ENCODE peak calls at places on chromosomes 6 and 20, in ten cellular contexts. One of them, this sample, is unnamed.

GRCh38 chr20:25676164-25676809 is 20.4 kb downstream of the ZNF337 start:
- DNase-seq in dorsolateral prefrontal cortex: no peak
- DNase-seq in tibial artery: no peak
- DNase-seq in psoas muscle: no peak
- DNase-seq in cardiac muscle cell: peak
- DNase-seq in brain microvascular endothelial cell: peak
- DNase-seq in HCT116: no peak
- DNase-seq in mammary epithelial cell: peak
- DNase-seq in kidney: no peak
- DNase-seq in heart left ventricle: no peak
- DNase-seq in this sample: peak

GRCh38 chr6:4965506-4966389 is 38.1 kb downstream of the RPP40 start:
- DNase-seq in psoas muscle: no peak
- DNase-seq in kidney: no peak
- DNase-seq in dorsolateral prefrontal cortex: no peak
- DNase-seq in brain microvascular endothelial cell: no peak
- DNase-seq in mammary epithelial cell: no peak
- DNase-seq in heart left ventricle: no peak
- DNase-seq in tibial artery: peak
- DNase-seq in HCT116: no peak
- DNase-seq in cardiac muscle cell: no peak
- DNase-seq in this sample: no peak

GRCh38 chr6:63527658-63528514 is 44.4 kb upstream of the LOC128125822 start:
- DNase-seq in psoas muscle: peak
- DNase-seq in cardiac muscle cell: peak
- DNase-seq in kidney: no peak
- DNase-seq in dorsolateral prefrontal cortex: no peak
- DNase-seq in tibial artery: no peak
- DNase-seq in HCT116: peak
- DNase-seq in mammary epithelial cell: peak
- DNase-seq in heart left ventricle: no peak
- DNase-seq in brain microvascular endothelial cell: peak
- DNase-seq in this sample: peak

GRCh38 chr6:71333700-71334099 is 45.1 kb downstream of the OGFRL1 start:
- DNase-seq in mammary epithelial cell: peak
- DNase-seq in heart left ventricle: no peak
- DNase-seq in kidney: no peak
- DNase-seq in dorsolateral prefrontal cortex: no peak
- DNase-seq in psoas muscle: no peak
- DNase-seq in brain microvascular endothelial cell: peak
- DNase-seq in tibial artery: no peak
- DNase-seq in cardiac muscle cell: peak
- DNase-seq in HCT116: no peak
- DNase-seq in this sample: peak

GRCh38 chr20:19652591-19653026 is 105.4 kb upstream of the RIN2 start:
- DNase-seq in HCT116: no peak
- DNase-seq in tibial artery: no peak
- DNase-seq in mammary epithelial cell: no peak
- DNase-seq in brain microvascular endothelial cell: no peak
- DNase-seq in dorsolateral prefrontal cortex: no peak
- DNase-seq in heart left ventricle: no peak
- DNase-seq in kidney: no peak
- DNase-seq in cardiac muscle cell: no peak
- DNase-seq in psoas muscle: no peak
- DNase-seq in this sample: no peak

GRCh38 chr20:37259031-37259430 is 2.6 kb downstream of the GHRH start:
- DNase-seq in heart left ventricle: no peak
- DNase-seq in mammary epithelial cell: no peak
- DNase-seq in kidney: no peak
- DNase-seq in dorsolateral prefrontal cortex: no peak
- DNase-seq in psoas muscle: no peak
- DNase-seq in tibial artery: no peak
- DNase-seq in brain microvascular endothelial cell: no peak
- DNase-seq in cardiac muscle cell: no peak
- DNase-seq in HCT116: no peak
- DNase-seq in this sample: no peak

GRCh38 chr6:74573613-74574012 is 632.2 kb downstream of the COL12A1 start:
- DNase-seq in tibial artery: no peak
- DNase-seq in brain microvascular endothelial cell: no peak
- DNase-seq in HCT116: no peak
- DNase-seq in cardiac muscle cell: no peak
- DNase-seq in dorsolateral prefrontal cortex: no peak
- DNase-seq in heart left ventricle: no peak
- DNase-seq in psoas muscle: no peak
- DNase-seq in mammary epithelial cell: no peak
- DNase-seq in kidney: no peak
- DNase-seq in this sample: no peak

GRCh38 chr6:53796451-53796780 is 1.6 kb downstream of the LRRC1 start:
- DNase-seq in heart left ventricle: no peak
- DNase-seq in dorsolateral prefrontal cortex: no peak
- DNase-seq in tibial artery: no peak
- DNase-seq in brain microvascular endothelial cell: no peak
- DNase-seq in mammary epithelial cell: no peak
- DNase-seq in kidney: no peak
- DNase-seq in HCT116: no peak
- DNase-seq in cardiac muscle cell: no peak
- DNase-seq in psoas muscle: no peak
- DNase-seq in this sample: no peak

GRCh38 chr6:41947581-41948220 is 6.1 kb upstream of the CCND3 start:
- DNase-seq in kidney: no peak
- DNase-seq in heart left ventricle: no peak
- DNase-seq in tibial artery: no peak
- DNase-seq in psoas muscle: no peak
- DNase-seq in cardiac muscle cell: no peak
- DNase-seq in mammary epithelial cell: no peak
- DNase-seq in brain microvascular endothelial cell: no peak
- DNase-seq in HCT116: no peak
- DNase-seq in dorsolateral prefrontal cortex: no peak
- DNase-seq in this sample: no peak

GRCh38 chr6:83518946-83519489 is 6.7 kb downstream of the PRSS35 start:
- DNase-seq in cardiac muscle cell: peak
- DNase-seq in brain microvascular endothelial cell: peak
- DNase-seq in kidney: no peak
- DNase-seq in HCT116: no peak
- DNase-seq in heart left ventricle: no peak
- DNase-seq in dorsolateral prefrontal cortex: no peak
- DNase-seq in tibial artery: no peak
- DNase-seq in mammary epithelial cell: no peak
- DNase-seq in psoas muscle: no peak
- DNase-seq in this sample: no peak
- TF ChIP-seq CTCF in cardiac muscle cell: peak
- TF ChIP-seq CTCF in brain microvascular endothelial cell: peak
- TF ChIP-seq CTCF in kidney: no peak
- TF ChIP-seq CTCF in HCT116: peak
- TF ChIP-seq CTCF in heart left ventricle: no peak
- TF ChIP-seq CTCF in dorsolateral prefrontal cortex: peak
- TF ChIP-seq CTCF in tibial artery: peak
- TF ChIP-seq CTCF in mammary epithelial cell: no peak
- TF ChIP-seq CTCF in psoas muscle: no peak
- TF ChIP-seq CTCF in this sample: no peak

GRCh38 chr6:170290306-170291128 is at the start of gene DLL1:
- DNase-seq in brain microvascular endothelial cell: no peak
- DNase-seq in psoas muscle: peak
- DNase-seq in dorsolateral prefrontal cortex: peak
- DNase-seq in cardiac muscle cell: peak
- DNase-seq in HCT116: no peak
- DNase-seq in heart left ventricle: peak
- DNase-seq in kidney: peak
- DNase-seq in tibial artery: peak
- DNase-seq in mammary epithelial cell: peak
- DNase-seq in this sample: no peak
- H3K27ac ChIP-seq in brain microvascular endothelial cell: no peak
- H3K27ac ChIP-seq in psoas muscle: peak
- H3K27ac ChIP-seq in dorsolateral prefrontal cortex: peak
- H3K27ac ChIP-seq in cardiac muscle cell: no peak
- H3K27ac ChIP-seq in HCT116: peak
- H3K27ac ChIP-seq in heart left ventricle: peak
- H3K27ac ChIP-seq in kidney: peak
- H3K27ac ChIP-seq in tibial artery: no peak
- H3K27ac ChIP-seq in mammary epithelial cell: peak
- H3K27ac ChIP-seq in this sample: peak

DNA sequence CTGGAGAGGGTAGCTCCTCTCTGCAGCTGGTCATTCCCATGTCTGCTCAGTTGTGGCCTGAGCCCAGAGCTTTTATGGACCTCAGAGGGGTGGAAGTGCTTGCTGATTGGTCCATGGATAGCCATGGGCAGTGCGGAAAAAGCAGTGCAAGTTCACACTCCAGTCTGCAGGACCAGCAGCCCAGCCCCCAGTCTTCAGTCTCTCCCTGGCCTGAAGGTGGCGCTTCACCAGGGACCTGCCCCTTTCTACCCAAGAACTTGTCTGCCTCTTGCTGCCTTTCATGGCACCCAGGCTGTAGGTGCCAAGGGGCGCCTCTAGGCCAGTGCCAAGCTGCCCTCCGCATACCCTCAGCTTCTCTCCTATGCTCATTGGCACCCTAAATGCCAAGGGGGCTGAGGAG is 91.0 kb downstream of the TBXT start:
- DNase-seq in heart left ventricle: no peak
- DNase-seq in brain microvascular endothelial cell: no peak
- DNase-seq in cardiac muscle cell: no peak
- DNase-seq in tibial artery: no peak
- DNase-seq in mammary epithelial cell: no peak
- DNase-seq in dorsolateral prefrontal cortex: no peak
- DNase-seq in kidney: peak
- DNase-seq in psoas muscle: no peak
- DNase-seq in HCT116: no peak
- DNase-seq in this sample: no peak
- TF ChIP-seq CTCF in heart left ventricle: no peak
- TF ChIP-seq CTCF in brain microvascular endothelial cell: no peak
- TF ChIP-seq CTCF in cardiac muscle cell: no peak
- TF ChIP-seq CTCF in tibial artery: no peak
- TF ChIP-seq CTCF in mammary epithelial cell: no peak
- TF ChIP-seq CTCF in dorsolateral prefrontal cortex: no peak
- TF ChIP-seq CTCF in kidney: no peak
- TF ChIP-seq CTCF in psoas muscle: no peak
- TF ChIP-seq CTCF in HCT116: peak
- TF ChIP-seq CTCF in this sample: no peak

GRCh38 chr6:54988576-54988975 is 142.0 kb downstream of the FAM83B start:
- DNase-seq in mammary epithelial cell: no peak
- DNase-seq in psoas muscle: no peak
- DNase-seq in dorsolateral prefrontal cortex: no peak
- DNase-seq in brain microvascular endothelial cell: no peak
- DNase-seq in kidney: no peak
- DNase-seq in tibial artery: no peak
- DNase-seq in heart left ventricle: no peak
- DNase-seq in HCT116: no peak
- DNase-seq in cardiac muscle cell: no peak
- DNase-seq in this sample: peak
- H3K27ac ChIP-seq in mammary epithelial cell: no peak
- H3K27ac ChIP-seq in psoas muscle: no peak
- H3K27ac ChIP-seq in dorsolateral prefrontal cortex: no peak
- H3K27ac ChIP-seq in brain microvascular endothelial cell: no peak
- H3K27ac ChIP-seq in kidney: no peak
- H3K27ac ChIP-seq in tibial artery: no peak
- H3K27ac ChIP-seq in heart left ventricle: no peak
- H3K27ac ChIP-seq in HCT116: no peak
- H3K27ac ChIP-seq in cardiac muscle cell: no peak
- H3K27ac ChIP-seq in this sample: no peak

GRCh38 chr6:113859349-113860164 is 2.4 kb downstream of the MARCKS start:
- DNase-seq in tibial artery: peak
- DNase-seq in mammary epithelial cell: peak
- DNase-seq in heart left ventricle: peak
- DNase-seq in dorsolateral prefrontal cortex: no peak
- DNase-seq in brain microvascular endothelial cell: no peak
- DNase-seq in HCT116: no peak
- DNase-seq in cardiac muscle cell: peak
- DNase-seq in psoas muscle: peak
- DNase-seq in kidney: peak
- DNase-seq in this sample: peak
- TF ChIP-seq CTCF in tibial artery: no peak
- TF ChIP-seq CTCF in mammary epithelial cell: no peak
- TF ChIP-seq CTCF in heart left ventricle: no peak
- TF ChIP-seq CTCF in dorsolateral prefrontal cortex: no peak
- TF ChIP-seq CTCF in brain microvascular endothelial cell: no peak
- TF ChIP-seq CTCF in HCT116: no peak
- TF ChIP-seq CTCF in cardiac muscle cell: no peak
- TF ChIP-seq CTCF in psoas muscle: no peak
- TF ChIP-seq CTCF in kidney: no peak
- TF ChIP-seq CTCF in this sample: no peak

GRCh38 chr6:43059168-43060033 is at the start of the genes KLC4 and MRPL2:
- DNase-seq in brain microvascular endothelial cell: peak
- DNase-seq in psoas muscle: peak
- DNase-seq in mammary epithelial cell: peak
- DNase-seq in HCT116: peak
- DNase-seq in cardiac muscle cell: peak
- DNase-seq in dorsolateral prefrontal cortex: peak
- DNase-seq in kidney: peak
- DNase-seq in tibial artery: peak
- DNase-seq in heart left ventricle: peak
- DNase-seq in this sample: peak

GRCh38 chr6:43060755-43061633 is 1.6 kb downstream of the KLC4 start:
- DNase-seq in cardiac muscle cell: no peak
- DNase-seq in heart left ventricle: no peak
- DNase-seq in dorsolateral prefrontal cortex: no peak
- DNase-seq in mammary epithelial cell: no peak
- DNase-seq in psoas muscle: no peak
- DNase-seq in HCT116: no peak
- DNase-seq in kidney: no peak
- DNase-seq in tibial artery: no peak
- DNase-seq in brain microvascular endothelial cell: no peak
- DNase-seq in this sample: no peak

GRCh38 chr6:43055966-43056365 is 2.3 kb upstream of the CUL7 start:
- DNase-seq in cardiac muscle cell: no peak
- DNase-seq in mammary epithelial cell: no peak
- DNase-seq in psoas muscle: no peak
- DNase-seq in tibial artery: no peak
- DNase-seq in brain microvascular endothelial cell: no peak
- DNase-seq in kidney: peak
- DNase-seq in dorsolateral prefrontal cortex: no peak
- DNase-seq in heart left ventricle: no peak
- DNase-seq in HCT116: no peak
- DNase-seq in this sample: no peak

GRCh38 chr6:43060034-43060754 is 763 bp downstream of the KLC4 start:
- DNase-seq in tibial artery: peak
- DNase-seq in dorsolateral prefrontal cortex: no peak
- DNase-seq in mammary epithelial cell: peak
- DNase-seq in psoas muscle: no peak
- DNase-seq in brain microvascular endothelial cell: no peak
- DNase-seq in HCT116: no peak
- DNase-seq in heart left ventricle: no peak
- DNase-seq in cardiac muscle cell: peak
- DNase-seq in kidney: no peak
- DNase-seq in this sample: peak

DNA sequence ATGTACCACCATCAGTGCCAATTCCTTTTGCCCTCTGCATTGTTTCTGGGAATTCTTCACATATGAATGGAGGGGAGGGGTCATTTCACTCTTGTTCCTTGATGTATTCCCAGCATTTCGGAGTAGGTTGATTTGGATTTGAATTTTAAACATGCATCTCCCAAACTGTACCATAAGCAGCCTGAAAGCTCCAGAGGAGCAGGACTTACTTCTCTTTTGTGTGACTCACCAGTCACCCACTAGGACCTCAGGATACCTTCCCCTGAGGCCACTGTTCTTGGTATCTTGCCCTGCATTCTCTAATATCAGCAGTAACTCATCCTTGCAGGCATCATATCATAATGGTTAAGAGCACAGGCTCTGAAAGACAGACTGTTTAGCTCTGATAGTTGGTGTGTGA is 723 bp downstream of the MRPL2 start:
- DNase-seq in dorsolateral prefrontal cortex: no peak
- DNase-seq in kidney: no peak
- DNase-seq in tibial artery: no peak
- DNase-seq in HCT116: no peak
- DNase-seq in brain microvascular endothelial cell: no peak
- DNase-seq in mammary epithelial cell: no peak
- DNase-seq in heart left ventricle: no peak
- DNase-seq in psoas muscle: no peak
- DNase-seq in cardiac muscle cell: no peak
- DNase-seq in this sample: no peak
- H3K27ac ChIP-seq in dorsolateral prefrontal cortex: peak
- H3K27ac ChIP-seq in kidney: no peak
- H3K27ac ChIP-seq in tibial artery: peak
- H3K27ac ChIP-seq in HCT116: peak
- H3K27ac ChIP-seq in brain microvascular endothelial cell: no peak
- H3K27ac ChIP-seq in mammary epithelial cell: peak
- H3K27ac ChIP-seq in heart left ventricle: peak
- H3K27ac ChIP-seq in psoas muscle: peak
- H3K27ac ChIP-seq in cardiac muscle cell: peak
- H3K27ac ChIP-seq in this sample: no peak